ENCODE peak calls at places on chromosomes 1 and 21, in nine cellular contexts. J is fibroblast of lung; N is cardiac muscle cell; A is stimulated activated naive CD4-positive, alpha-beta T cell treated with Interleukin-2 at 50 U/mL for 16 hours; R is left ventricle myocardium inferior; H is HS-27A; S is stimulated activated CD4-positive, alpha-beta T cell treated with anti-CD3 and anti-CD28 coated beads, Interleukin-1b, Interleukin-23, amount 100 ng/mL, for 24 hours; U is NCI-H1694; D is NCI-H510A treated with DMSO at 0.1 percent for 48 hours. Z is an unnamed sample.

GRCh38 chr21:45347712-45348477 is 57.1 kb upstream of the COL18A1 start:
- DNase-seq in A (no peak), J (no peak), R (no peak), S (no peak), H (no peak), N (no peak), D (no peak), U (no peak), Z (no peak)

GRCh38 chr1:109718495-109718894 is 6.4 kb downstream of the GSTM5 start:
- DNase-seq in D (no peak), S (no peak), R (no peak), H (peak; percentile 34), N (no peak), U (no peak), J (peak; percentile 35), A (no peak), Z (no peak)

GRCh38 chr1:236009193-236009592 is 55.7 kb downstream of the NID1 start:
- DNase-seq in A (no peak), R (no peak), D (no peak), H (no peak), U (no peak), S (no peak), N (no peak), J (no peak), Z (no peak)

GRCh38 chr1:157377216-157377821 is 175.0 kb downstream of the FCRL5 start:
- DNase-seq in S (no peak), U (no peak), N (peak; percentile 38), J (no peak), D (peak; percentile 17), H (no peak), A (no peak), R (no peak), Z (no peak)

GRCh38 chr1:218983848-218984247 is 189.8 kb upstream of the LYPLAL1 start:
- DNase-seq in D (no peak), J (no peak), H (no peak), U (no peak), A (no peak), S (no peak), R (no peak), N (no peak), Z (no peak)

GRCh38 chr1:200905411-200906052 is 10.8 kb downstream of the INAVA start:
- DNase-seq in N (no peak), J (peak; percentile 59), D (no peak), S (no peak), H (no peak), U (no peak), R (no peak), A (peak; percentile 36), Z (no peak)

GRCh38 chr1:234270103-234270502 is 103.2 kb upstream of the COA6 start:
- DNase-seq in S (no peak), A (no peak), N (no peak), J (no peak), U (no peak), H (no peak), D (no peak), R (no peak), Z (no peak)

GRCh38 chr1:24390924-24391782 is 22.4 kb downstream of the STPG1 start:
- DNase-seq in A (peak; percentile 50), J (peak; percentile 68), R (peak; percentile 78), H (no peak), U (peak; percentile 51), D (peak; percentile 71), N (peak; percentile 93), S (no peak), Z (peak; percentile 75)

GRCh38 chr21:39430457-39430856 is 15.1 kb downstream of the LCA5L start:
- DNase-seq in U (no peak), R (no peak), S (no peak), J (no peak), H (no peak), D (no peak), N (no peak), A (no peak), Z (no peak)

GRCh38 chr1:222424826-222425225 is 123.1 kb downstream of the HHIPL2 start:
- DNase-seq in J (no peak), R (no peak), H (no peak), D (no peak), A (no peak), S (no peak), U (no peak), N (no peak), Z (no peak)

GRCh38 chr1:245085508-245086095 is 69.2 kb upstream of the KIF26B start:
- DNase-seq in D (no peak), S (no peak), J (peak; percentile 99), U (no peak), H (peak; percentile 43), A (no peak), N (peak; percentile 88), R (no peak), Z (no peak)

GRCh38 chr1:183559061-183559460 is 31.2 kb downstream of the NCF2 start:
- DNase-seq in J (no peak), R (no peak), S (no peak), D (no peak), N (no peak), H (no peak), U (no peak), A (no peak), Z (no peak)

GRCh38 chr1:2050793-2051682 is 827 bp downstream of the PRKCZ start:
- DNase-seq in J (no peak), U (no peak), D (no peak), A (no peak), H (no peak), S (no peak), N (no peak), R (no peak), Z (no peak)

GRCh38 chr1:153946622-153947246 is at the start of gene DENND4B:
- DNase-seq in D (peak; percentile 74), A (peak; percentile 70), H (no peak), S (peak; percentile 35), J (peak; percentile 64), R (peak; percentile 85), U (peak; percentile 47), N (peak; percentile 87), Z (peak; percentile 28)

Z was measured in DMS79 treated with DMSO at 0.1 percent for 48 hours.